ENCODE peak calls at places on chromosomes 5 and 9, in four cellular contexts. One of them, this sample, is unnamed.

GRCh38 chr9:133135193-133135745 is 14.2 kb upstream of the RALGDS start:
- DNase-seq in H54: peak
- DNase-seq in tibial nerve: no peak
- DNase-seq in sigmoid colon: peak
- DNase-seq in this sample: peak

GRCh38 chr9:81607593-81608288 is 81.6 kb downstream of the TLE1 start:
- DNase-seq in tibial nerve: no peak
- DNase-seq in H54: no peak
- DNase-seq in sigmoid colon: no peak
- DNase-seq in this sample: no peak

GRCh38 chr5:135829179-135829578 is 5.3 kb upstream of the SLC25A48 start:
- DNase-seq in sigmoid colon: no peak
- DNase-seq in H54: no peak
- DNase-seq in tibial nerve: no peak
- DNase-seq in this sample: no peak

GRCh38 chr5:173509060-173509459 is 107.4 kb downstream of the BOD1 start:
- DNase-seq in tibial nerve: no peak
- DNase-seq in sigmoid colon: no peak
- DNase-seq in H54: no peak
- DNase-seq in this sample: no peak

GRCh38 chr5:80711938-80712337 is 57.2 kb upstream of the DHFR start:
- DNase-seq in sigmoid colon: no peak
- DNase-seq in H54: peak
- DNase-seq in tibial nerve: no peak
- DNase-seq in this sample: no peak

GRCh38 chr5:14714706-14715105 is 50.2 kb downstream of the OTULIN start:
- DNase-seq in tibial nerve: no peak
- DNase-seq in sigmoid colon: no peak
- DNase-seq in H54: no peak
- DNase-seq in this sample: no peak

GRCh38 chr9:123335227-123335985 is 20.6 kb upstream of the CRB2 start:
- DNase-seq in tibial nerve: no peak
- DNase-seq in H54: peak
- DNase-seq in sigmoid colon: no peak
- DNase-seq in this sample: no peak

GRCh38 chr9:114503009-114503408 is 2.3 kb downstream of the WHRN start:
- DNase-seq in sigmoid colon: no peak
- DNase-seq in tibial nerve: no peak
- DNase-seq in H54: no peak
- DNase-seq in this sample: peak

GRCh38 chr5:75009559-75010230 is 42.7 kb downstream of the GCNT4 start:
- DNase-seq in H54: no peak
- DNase-seq in tibial nerve: no peak
- DNase-seq in sigmoid colon: no peak
- DNase-seq in this sample: no peak

GRCh38 chr5:137649228-137649890 is 86.5 kb downstream of the KLHL3 start:
- DNase-seq in sigmoid colon: no peak
- DNase-seq in H54: no peak
- DNase-seq in tibial nerve: no peak
- DNase-seq in this sample: no peak

GRCh38 chr5:32390819-32391591 is 53.5 kb downstream of the ZFR start:
- DNase-seq in H54: peak
- DNase-seq in sigmoid colon: no peak
- DNase-seq in tibial nerve: no peak
- DNase-seq in this sample: no peak

GRCh38 chr9:134272302-134273023 is 53.8 kb upstream of the RXRA start:
- DNase-seq in tibial nerve: no peak
- DNase-seq in sigmoid colon: no peak
- DNase-seq in H54: no peak
- DNase-seq in this sample: no peak

GRCh38 chr5:77770293-77771005 is 5.7 kb downstream of the TBCA start:
- DNase-seq in tibial nerve: no peak
- DNase-seq in sigmoid colon: no peak
- DNase-seq in H54: no peak
- DNase-seq in this sample: no peak

GRCh38 chr5:83516962-83517750 is 45.6 kb downstream of the VCAN start:
- DNase-seq in H54: no peak
- DNase-seq in tibial nerve: no peak
- DNase-seq in sigmoid colon: no peak
- DNase-seq in this sample: no peak

GRCh38 chr5:159186319-159186718 is 23.0 kb downstream of the RNF145 start:
- DNase-seq in sigmoid colon: no peak
- DNase-seq in tibial nerve: no peak
- DNase-seq in H54: no peak
- DNase-seq in this sample: no peak

GRCh38 chr5:135832941-135833340 is 1.5 kb upstream of the SLC25A48 start:
- DNase-seq in sigmoid colon: no peak
- DNase-seq in H54: no peak
- DNase-seq in tibial nerve: no peak
- DNase-seq in this sample: no peak

GRCh38 chr5:114101153-114101552 is 260.7 kb upstream of the KCNN2 start:
- DNase-seq in H54: no peak
- DNase-seq in tibial nerve: no peak
- DNase-seq in sigmoid colon: no peak
- DNase-seq in this sample: no peak

DNA sequence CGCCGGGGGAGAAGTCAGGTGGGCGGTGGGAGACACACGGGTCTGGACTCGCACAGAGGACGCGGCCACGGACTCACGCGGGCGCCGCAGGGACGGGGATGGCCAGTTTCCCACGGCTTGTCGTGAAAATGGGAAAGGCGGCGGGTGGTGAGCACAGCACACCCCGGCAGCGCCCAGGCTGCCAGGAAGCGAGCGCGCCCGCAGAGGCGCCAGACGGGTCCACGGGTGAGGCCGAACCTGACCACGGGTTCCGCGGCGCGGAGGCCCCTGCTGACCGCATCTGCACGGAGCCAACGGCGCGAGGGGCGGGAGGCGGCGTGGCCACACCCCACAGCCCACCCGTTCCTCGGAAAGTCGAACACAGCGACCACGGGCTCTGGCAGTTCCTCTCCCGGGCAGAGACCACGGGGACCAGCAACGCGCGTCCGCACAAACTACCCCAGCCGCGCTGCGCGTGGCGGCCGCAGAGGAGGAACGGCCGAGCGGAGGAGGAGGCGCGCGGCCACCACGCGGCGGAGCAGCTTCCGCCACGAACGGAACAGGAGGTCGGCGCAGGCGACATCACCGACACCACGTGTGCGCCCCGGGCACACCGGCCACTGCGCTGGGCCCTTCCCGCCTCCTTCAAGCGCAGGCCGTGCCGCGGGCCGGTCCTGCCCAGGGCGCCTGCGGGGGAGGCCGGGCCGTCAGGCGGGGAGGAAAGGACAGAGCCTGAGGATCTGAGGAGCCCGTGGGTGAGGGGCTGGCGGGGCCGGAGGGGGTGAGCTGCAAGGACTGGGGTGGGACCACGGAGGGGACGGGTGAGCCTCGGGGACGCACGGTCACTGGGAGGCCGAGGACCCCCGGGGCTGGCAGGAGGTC is 5.6 kb downstream of the EXD3 start:
- DNase-seq in H54: no peak
- DNase-seq in tibial nerve: no peak
- DNase-seq in sigmoid colon: no peak
- DNase-seq in this sample: no peak
- TF ChIP-seq POLR2A in H54: no peak
- TF ChIP-seq POLR2A in tibial nerve: no peak
- TF ChIP-seq POLR2A in sigmoid colon: no peak
- TF ChIP-seq POLR2A in this sample: no peak

DNA sequence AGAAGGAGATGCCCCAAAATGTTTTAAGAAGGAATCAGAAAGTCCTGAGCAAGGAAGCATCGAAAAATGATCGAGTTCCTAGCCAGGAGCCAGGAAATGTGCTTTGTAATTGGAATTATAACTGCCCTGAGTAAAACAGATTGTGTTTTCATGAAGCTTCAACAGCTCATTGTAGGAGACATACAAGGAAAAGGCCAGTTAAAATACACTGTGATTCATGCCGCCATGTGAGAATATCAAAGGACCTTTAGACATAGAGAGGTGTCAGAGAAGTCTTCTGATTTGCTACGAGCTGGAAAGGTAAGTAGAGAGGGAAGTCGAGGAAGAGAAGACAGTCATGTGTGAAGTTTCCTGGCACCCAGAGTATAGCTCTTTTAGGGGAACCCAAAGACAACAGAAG is 60.9 kb downstream of the NR3C1 start:
- DNase-seq in H54: no peak
- DNase-seq in sigmoid colon: no peak
- DNase-seq in tibial nerve: no peak
- DNase-seq in this sample: no peak
- TF ChIP-seq POLR2A in H54: no peak
- TF ChIP-seq POLR2A in sigmoid colon: no peak
- TF ChIP-seq POLR2A in tibial nerve: no peak
- TF ChIP-seq POLR2A in this sample: no peak

DNA sequence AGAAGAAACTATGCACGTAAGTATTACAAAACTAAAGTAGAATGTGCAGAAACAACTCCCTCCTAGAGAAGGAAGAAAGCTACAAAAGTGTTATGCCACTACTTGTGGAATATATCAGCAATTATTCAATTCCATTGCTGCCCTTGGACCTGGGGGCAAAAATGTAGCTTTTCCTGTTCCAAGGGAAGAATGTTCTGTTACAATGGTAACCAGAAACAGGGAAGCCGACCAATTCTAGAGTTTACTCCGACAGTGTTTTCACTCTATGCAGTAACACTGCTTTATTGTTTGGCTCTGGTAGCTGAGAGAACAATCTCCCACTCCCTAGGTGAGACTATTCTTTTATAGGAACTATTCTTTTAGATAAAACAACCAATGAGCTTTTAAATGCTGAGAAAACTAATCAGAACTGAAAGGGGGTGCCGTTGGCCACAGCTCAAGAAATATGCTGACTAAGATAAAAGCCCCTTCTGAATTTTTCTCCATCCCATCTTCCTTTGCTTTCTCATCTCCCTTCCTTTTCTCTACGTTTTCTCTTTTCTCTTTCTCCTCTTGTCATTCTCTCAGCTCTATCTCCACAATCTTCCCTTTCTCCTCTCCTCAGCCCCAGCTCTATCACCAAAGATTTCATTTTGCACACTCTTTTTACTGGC is 54.1 kb downstream of the SLC1A3 start:
- DNase-seq in H54: no peak
- DNase-seq in sigmoid colon: no peak
- DNase-seq in tibial nerve: no peak
- DNase-seq in this sample: no peak
- TF ChIP-seq POLR2A in H54: no peak
- TF ChIP-seq POLR2A in sigmoid colon: no peak
- TF ChIP-seq POLR2A in tibial nerve: no peak
- TF ChIP-seq POLR2A in this sample: no peak

DNA sequence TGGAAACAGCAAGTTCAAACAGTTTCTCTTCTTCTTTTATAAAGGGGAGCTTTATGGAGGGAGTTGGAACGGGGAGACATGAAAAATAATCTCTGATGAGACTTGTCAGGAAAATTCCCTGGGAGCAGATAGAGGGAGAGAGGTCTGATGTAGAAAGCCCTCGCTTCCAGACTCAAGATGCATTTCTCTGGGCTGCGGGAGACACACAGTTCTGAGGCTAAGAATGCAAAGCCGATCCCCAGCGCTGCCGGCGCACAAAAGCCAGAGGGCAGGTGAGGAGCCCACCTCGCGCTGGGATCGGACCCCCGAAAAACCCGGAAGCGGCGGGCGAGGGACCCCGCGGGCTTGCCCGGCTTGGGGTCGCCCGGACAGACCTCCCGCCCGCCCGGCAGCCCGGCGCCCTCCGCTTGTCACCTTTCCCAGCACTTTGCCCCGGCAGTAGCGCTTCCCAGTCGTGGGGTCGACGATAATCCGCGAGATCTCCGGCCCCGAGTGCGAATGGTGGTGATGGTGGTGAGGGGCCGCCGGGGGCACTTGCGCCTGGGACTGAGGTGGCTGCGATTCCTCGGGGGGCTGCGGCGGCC is 518 bp downstream of the PLK2 start:
- DNase-seq in sigmoid colon: peak
- DNase-seq in tibial nerve: peak
- DNase-seq in H54: no peak
- DNase-seq in this sample: peak
- TF ChIP-seq POLR2A in sigmoid colon: no peak
- TF ChIP-seq POLR2A in tibial nerve: no peak
- TF ChIP-seq POLR2A in H54: no peak
- TF ChIP-seq POLR2A in this sample: no peak

This sample was measured in breast epithelium.